ENCODE peak calls at places on chromosomes 6 and 20, in five cellular contexts. S is Calu3, D is endothelial cell of umbilical vein, K is GM23338, H is pons. X is an unnamed sample.

GRCh38 chr20:23048283-23049200 is 930 bp downstream of the THBD start:
- DNase-seq in D (peak; percentile 70), H (no peak), S (peak; percentile 36), K (peak; percentile 84), X (peak; percentile 82)

GRCh38 chr6:117298941-117299340 is 33.6 kb downstream of the VGLL2 start:
- DNase-seq in D (no peak), K (no peak), H (no peak), S (no peak), X (no peak)

GRCh38 chr20:46626799-46627198 is 24.5 kb downstream of the SLC13A3 start:
- DNase-seq in K (no peak), H (no peak), D (no peak), S (no peak), X (no peak)

GRCh38 chr20:4011226-4011975 is 4.0 kb downstream of the RNF24 start:
- DNase-seq in S (no peak), K (no peak), D (no peak), H (no peak), X (peak; percentile 65)

GRCh38 chr6:34912715-34913464 is 23.8 kb downstream of the ANKS1A start:
- DNase-seq in H (no peak), K (no peak), S (peak; percentile 32), D (peak; percentile 16), X (peak; percentile 79)

GRCh38 chr6:47780510-47781356 is 1.1 kb upstream of the OPN5 start:
- DNase-seq in S (peak; percentile 42), K (peak; percentile 79), H (peak; percentile 80), D (peak; percentile 86), X (peak; percentile 80)

GRCh38 chr6:169269180-169270076 is 15.8 kb upstream of the THBS2 start:
- DNase-seq in K (no peak), S (no peak), H (no peak), D (no peak), X (no peak)

GRCh38 chr6:143959865-143960264 is 48.2 kb downstream of the PLAGL1 start:
- DNase-seq in S (no peak), D (no peak), K (no peak), H (no peak), X (no peak)

GRCh38 chr6:158939255-158940170 is 60.5 kb downstream of the RSPH3 start:
- DNase-seq in S (peak; percentile 62), K (peak; percentile 65), H (no peak), D (peak; percentile 13), X (no peak)

GRCh38 chr6:3164388-3164787 is 7.0 kb upstream of the TUBB2A start:
- DNase-seq in S (no peak), H (no peak), K (peak; percentile 57), D (no peak), X (no peak)

GRCh38 chr20:3563548-3564177 is 92.8 kb downstream of the ATRN start:
- DNase-seq in K (peak; percentile 62), H (peak; percentile 61), D (peak; percentile 58), S (peak; percentile 27), X (peak; percentile 58)

GRCh38 chr6:56862415-56863175 is 92.3 kb upstream of the BEND6 start:
- DNase-seq in H (peak; percentile 21), S (no peak), D (peak; percentile 31), K (no peak), X (no peak)

GRCh38 chr6:20202070-20202658 is 10.1 kb downstream of the MBOAT1 start:
- DNase-seq in H (no peak), K (no peak), D (peak; percentile 5), S (no peak), X (peak; percentile 60)

GRCh38 chr6:46867411-46867810 is 54.3 kb downstream of the ADGRF5 start:
- DNase-seq in S (no peak), H (no peak), D (no peak), K (no peak), X (no peak)

GRCh38 chr20:48187891-48188290 is 402.6 kb upstream of the SULF2 start:
- DNase-seq in S (no peak), D (no peak), K (no peak), H (no peak), X (no peak)

GRCh38 chr6:137848672-137849071 is 18.4 kb upstream of the TNFAIP3 start:
- DNase-seq in D (no peak), H (no peak), S (no peak), K (no peak), X (no peak)

GRCh38 chr20:59753836-59754235 is 149.5 kb downstream of the PHACTR3 start:
- DNase-seq in S (no peak), H (no peak), D (no peak), K (no peak), X (no peak)

X was measured in lung microvascular endothelial cell.